ENCODE peak calls at places on chromosomes 12 and 14, in five cellular contexts. One of them, this sample, is unnamed.

GRCh38 chr12:4324366-4324765 is 3.4 kb downstream of the TIGAR start:
- DNase-seq in IMR-90: no peak
- DNase-seq in Peyer's patch: no peak
- DNase-seq in adrenal gland: no peak
- DNase-seq in body of pancreas: no peak
- DNase-seq in this sample: no peak

GRCh38 chr12:5789469-5789968 is 155.5 kb downstream of the ANO2 start:
- DNase-seq in IMR-90: no peak
- DNase-seq in Peyer's patch: no peak
- DNase-seq in adrenal gland: no peak
- DNase-seq in body of pancreas: peak
- DNase-seq in this sample: no peak

GRCh38 chr12:90954921-90955320 is at the start of gene CCER1:
- DNase-seq in IMR-90: no peak
- DNase-seq in Peyer's patch: no peak
- DNase-seq in adrenal gland: no peak
- DNase-seq in body of pancreas: no peak
- DNase-seq in this sample: no peak

GRCh38 chr12:6764011-6764828 is 1.9 kb upstream of the PTMS start:
- DNase-seq in IMR-90: peak
- DNase-seq in Peyer's patch: peak
- DNase-seq in adrenal gland: peak
- DNase-seq in body of pancreas: peak
- DNase-seq in this sample: peak

GRCh38 chr14:65414961-65415589 is 2.5 kb downstream of the FUT8 start:
- DNase-seq in IMR-90: peak
- DNase-seq in Peyer's patch: no peak
- DNase-seq in adrenal gland: no peak
- DNase-seq in body of pancreas: no peak
- DNase-seq in this sample: no peak

GRCh38 chr12:105813201-105813600 is 325.6 kb downstream of the NUAK1 start:
- DNase-seq in IMR-90: no peak
- DNase-seq in Peyer's patch: no peak
- DNase-seq in adrenal gland: no peak
- DNase-seq in body of pancreas: no peak
- DNase-seq in this sample: no peak

GRCh38 chr12:32501835-32502333 is 102.5 kb downstream of the FGD4 start:
- DNase-seq in IMR-90: peak
- DNase-seq in Peyer's patch: no peak
- DNase-seq in adrenal gland: peak
- DNase-seq in body of pancreas: peak
- DNase-seq in this sample: no peak

GRCh38 chr12:131061041-131061806 is 107.5 kb downstream of the ADGRD1 start:
- DNase-seq in IMR-90: no peak
- DNase-seq in Peyer's patch: no peak
- DNase-seq in adrenal gland: no peak
- DNase-seq in body of pancreas: no peak
- DNase-seq in this sample: no peak

GRCh38 chr12:26431211-26431610 is 235.8 kb downstream of the SSPN start:
- DNase-seq in IMR-90: no peak
- DNase-seq in Peyer's patch: no peak
- DNase-seq in adrenal gland: no peak
- DNase-seq in body of pancreas: no peak
- DNase-seq in this sample: no peak

GRCh38 chr14:57632649-57633048 is 139.0 kb upstream of the CCDC198 start:
- DNase-seq in IMR-90: no peak
- DNase-seq in Peyer's patch: no peak
- DNase-seq in adrenal gland: no peak
- DNase-seq in body of pancreas: no peak
- DNase-seq in this sample: no peak
- TF ChIP-seq POLR2A in IMR-90: no peak
- TF ChIP-seq POLR2A in Peyer's patch: no peak
- TF ChIP-seq POLR2A in adrenal gland: no peak
- TF ChIP-seq POLR2A in body of pancreas: no peak
- TF ChIP-seq POLR2A in this sample: no peak

GRCh38 chr12:12560587-12561304 is 1.9 kb downstream of the DUSP16 start:
- DNase-seq in IMR-90: peak
- DNase-seq in Peyer's patch: peak
- DNase-seq in adrenal gland: peak
- DNase-seq in body of pancreas: peak
- DNase-seq in this sample: no peak
- TF ChIP-seq POLR2A in IMR-90: no peak
- TF ChIP-seq POLR2A in Peyer's patch: peak
- TF ChIP-seq POLR2A in adrenal gland: peak
- TF ChIP-seq POLR2A in body of pancreas: no peak
- TF ChIP-seq POLR2A in this sample: peak

GRCh38 chr12:132084681-132085635 is 59.2 kb downstream of the DDX51 start:
- DNase-seq in IMR-90: peak
- DNase-seq in Peyer's patch: no peak
- DNase-seq in adrenal gland: peak
- DNase-seq in body of pancreas: peak
- DNase-seq in this sample: no peak

GRCh38 chr12:132079190-132079589 is 64.9 kb downstream of the DDX51 start:
- DNase-seq in IMR-90: no peak
- DNase-seq in Peyer's patch: no peak
- DNase-seq in adrenal gland: no peak
- DNase-seq in body of pancreas: no peak
- DNase-seq in this sample: no peak

GRCh38 chr12:132081423-132081822 is 62.7 kb downstream of the DDX51 start:
- DNase-seq in IMR-90: no peak
- DNase-seq in Peyer's patch: no peak
- DNase-seq in adrenal gland: peak
- DNase-seq in body of pancreas: no peak
- DNase-seq in this sample: no peak

GRCh38 chr12:132079695-132080094 is 64.4 kb downstream of the DDX51 start:
- DNase-seq in IMR-90: no peak
- DNase-seq in Peyer's patch: no peak
- DNase-seq in adrenal gland: no peak
- DNase-seq in body of pancreas: no peak
- DNase-seq in this sample: no peak

GRCh38 chr12:132083731-132084641 is 60.1 kb downstream of the DDX51 start:
- DNase-seq in IMR-90: peak
- DNase-seq in Peyer's patch: peak
- DNase-seq in adrenal gland: peak
- DNase-seq in body of pancreas: peak
- DNase-seq in this sample: peak
- TF ChIP-seq POLR2A in IMR-90: peak
- TF ChIP-seq POLR2A in Peyer's patch: peak
- TF ChIP-seq POLR2A in adrenal gland: peak
- TF ChIP-seq POLR2A in body of pancreas: peak
- TF ChIP-seq POLR2A in this sample: peak

DNA sequence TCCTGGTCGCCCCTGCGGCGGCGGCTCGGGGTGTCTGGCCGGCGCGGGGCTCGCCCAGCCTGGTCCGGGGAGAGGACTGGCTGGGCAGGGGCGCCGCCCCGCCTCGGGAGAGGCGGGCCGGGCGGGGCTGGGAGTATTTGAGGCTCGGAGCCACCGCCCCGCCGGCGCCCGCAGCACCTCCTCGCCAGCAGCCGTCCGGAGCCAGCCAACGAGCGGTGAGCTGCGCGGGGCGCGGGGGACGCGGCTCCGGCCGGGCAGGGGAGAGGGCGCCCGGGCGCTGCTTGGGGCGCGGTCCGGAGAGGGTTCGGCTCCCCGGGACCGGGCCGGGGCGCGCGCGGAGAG is at the start of gene LGALS3:
- DNase-seq in IMR-90: peak
- DNase-seq in Peyer's patch: peak
- DNase-seq in adrenal gland: peak
- DNase-seq in body of pancreas: peak
- DNase-seq in this sample: peak
- TF ChIP-seq POLR2A in IMR-90: peak
- TF ChIP-seq POLR2A in Peyer's patch: peak
- TF ChIP-seq POLR2A in adrenal gland: peak
- TF ChIP-seq POLR2A in body of pancreas: peak
- TF ChIP-seq POLR2A in this sample: no peak

This sample was measured in GM12891.